ENCODE peak calls at places on chromosome 21, in eight cellular contexts. V is right lobe of liver; I is HFF-Myc; R is stimulated activated CD4-positive, alpha-beta T cell treated with anti-CD3 and anti-CD28 coated beads, Interleukin-12 subunit alpha, Interleukin-12 subunit beta, amount 100 ng/mL, for 48 hours; K is osteocyte; U is iPS DF 6.9; E is COR-L47; A is H9. T is an unnamed sample.

GRCh38 chr21:27532081-27532480 is 565.2 kb upstream of the ADAMTS5 start:
- DNase-seq in V (no peak), I (peak; percentile 29), R (no peak), K (no peak), U (no peak), E (no peak), A (no peak), T (no peak)

GRCh38 chr21:41961282-41961701 is 7.5 kb upstream of the C2CD2 start:
- DNase-seq in V (no peak), I (no peak), R (no peak), K (no peak), U (no peak), E (no peak), A (no peak), T (peak; percentile 39)

GRCh38 chr21:41901782-41902181 is 22.6 kb upstream of the PRDM15 start:
- DNase-seq in V (no peak), I (no peak), R (no peak), K (no peak), U (no peak), E (no peak), A (no peak), T (no peak)

GRCh38 chr21:41630249-41630648 is 122.3 kb upstream of the TMPRSS2 start:
- DNase-seq in V (no peak), I (peak; percentile 88), R (no peak), K (no peak), U (no peak), E (no peak), A (no peak), T (no peak)

GRCh38 chr21:28489197-28489596 is 503.5 kb downstream of the LTN1 start:
- DNase-seq in V (no peak), I (no peak), R (no peak), K (no peak), U (no peak), E (no peak), A (no peak), T (no peak)

GRCh38 chr21:17612565-17613241 is at the start of gene BTG3:
- DNase-seq in V (peak; percentile 80), I (peak; percentile 27), R (peak; percentile 68), K (peak; percentile 92), U (peak; percentile 25), E (peak; percentile 75), A (peak; percentile 80), T (peak; percentile 78)

GRCh38 chr21:25790122-25790951 is 55.6 kb downstream of the GABPA start:
- DNase-seq in V (no peak), I (peak; percentile 47), R (peak; percentile 24), K (no peak), U (no peak), E (peak; percentile 62), A (no peak), T (no peak)

GRCh38 chr21:39020751-39021474 is 162.3 kb downstream of the PSMG1 start:
- DNase-seq in V (no peak), I (no peak), R (no peak), K (no peak), U (no peak), E (no peak), A (no peak), T (no peak)

GRCh38 chr21:32467291-32467690 is 54.8 kb downstream of the EVA1C start:
- DNase-seq in V (no peak), I (no peak), R (no peak), K (no peak), U (no peak), E (no peak), A (no peak), T (no peak)

GRCh38 chr21:46118871-46119564 is 21.1 kb downstream of the COL6A2 start:
- DNase-seq in V (peak; percentile 46), I (no peak), R (no peak), K (peak; percentile 84), U (no peak), E (no peak), A (peak; percentile 12), T (peak; percentile 47)

GRCh38 chr21:41673071-41673470 is 93.8 kb downstream of the RIPK4 start:
- DNase-seq in V (no peak), I (no peak), R (no peak), K (no peak), U (no peak), E (no peak), A (no peak), T (no peak)

GRCh38 chr21:8993943-8994639 is 1527.3 kb upstream of the TPTE start:
- DNase-seq in V (no peak), I (no peak), R (no peak), K (no peak), U (no peak), E (no peak), A (no peak), T (no peak)

T was measured in left lobe of liver.